ENCODE peak calls at places on chromosomes 13 and 19, in six cellular contexts. One of them, this sample, is unnamed.

GRCh38 chr19:35299523-35300339 is 7.8 kb downstream of the MAG start:
- DNase-seq in body of pancreas: peak
- DNase-seq in AG04450: no peak
- DNase-seq in HL-60: no peak
- DNase-seq in brain microvascular endothelial cell: no peak
- DNase-seq in fibroblast of the aortic adventitia: no peak
- DNase-seq in this sample: no peak

GRCh38 chr19:58355215-58355796 is 2.0 kb upstream of the A1BG start:
- DNase-seq in body of pancreas: no peak
- DNase-seq in AG04450: no peak
- DNase-seq in HL-60: no peak
- DNase-seq in brain microvascular endothelial cell: no peak
- DNase-seq in fibroblast of the aortic adventitia: no peak
- DNase-seq in this sample: no peak

GRCh38 chr19:34241513-34242337 is 12.6 kb upstream of the GARRE1 start:
- DNase-seq in body of pancreas: peak
- DNase-seq in AG04450: no peak
- DNase-seq in HL-60: no peak
- DNase-seq in brain microvascular endothelial cell: no peak
- DNase-seq in fibroblast of the aortic adventitia: no peak
- DNase-seq in this sample: no peak

GRCh38 chr13:113636266-113636963 is 21.6 kb downstream of the ATP4B start:
- DNase-seq in body of pancreas: no peak
- DNase-seq in AG04450: no peak
- DNase-seq in HL-60: no peak
- DNase-seq in brain microvascular endothelial cell: no peak
- DNase-seq in fibroblast of the aortic adventitia: no peak
- DNase-seq in this sample: no peak

GRCh38 chr13:34951528-34951927 is 9.5 kb downstream of the NBEA start:
- DNase-seq in body of pancreas: no peak
- DNase-seq in AG04450: no peak
- DNase-seq in HL-60: no peak
- DNase-seq in brain microvascular endothelial cell: no peak
- DNase-seq in fibroblast of the aortic adventitia: no peak
- DNase-seq in this sample: no peak

GRCh38 chr13:110124201-110124600 is 182.8 kb downstream of the COL4A1 start:
- DNase-seq in body of pancreas: no peak
- DNase-seq in AG04450: no peak
- DNase-seq in HL-60: no peak
- DNase-seq in brain microvascular endothelial cell: no peak
- DNase-seq in fibroblast of the aortic adventitia: no peak
- DNase-seq in this sample: no peak

GRCh38 chr13:77265336-77265735 is 61.6 kb downstream of the MYCBP2 start:
- DNase-seq in body of pancreas: no peak
- DNase-seq in AG04450: no peak
- DNase-seq in HL-60: no peak
- DNase-seq in brain microvascular endothelial cell: no peak
- DNase-seq in fibroblast of the aortic adventitia: no peak
- DNase-seq in this sample: no peak

GRCh38 chr19:6278740-6279619 is 795 bp downstream of the MLLT1 start:
- DNase-seq in body of pancreas: no peak
- DNase-seq in AG04450: no peak
- DNase-seq in HL-60: no peak
- DNase-seq in brain microvascular endothelial cell: no peak
- DNase-seq in fibroblast of the aortic adventitia: no peak
- DNase-seq in this sample: no peak

GRCh38 chr13:42392706-42393572 is 121.0 kb downstream of the AKAP11 start:
- DNase-seq in body of pancreas: no peak
- DNase-seq in AG04450: no peak
- DNase-seq in HL-60: no peak
- DNase-seq in brain microvascular endothelial cell: no peak
- DNase-seq in fibroblast of the aortic adventitia: peak
- DNase-seq in this sample: no peak

GRCh38 chr13:90222758-90223157 is 1124.7 kb upstream of the MIR17HG start:
- DNase-seq in body of pancreas: no peak
- DNase-seq in AG04450: no peak
- DNase-seq in HL-60: no peak
- DNase-seq in brain microvascular endothelial cell: no peak
- DNase-seq in fibroblast of the aortic adventitia: no peak
- DNase-seq in this sample: no peak

GRCh38 chr13:110685305-110685704 is 20.6 kb downstream of the CARS2 start:
- DNase-seq in body of pancreas: no peak
- DNase-seq in AG04450: no peak
- DNase-seq in HL-60: no peak
- DNase-seq in brain microvascular endothelial cell: peak
- DNase-seq in fibroblast of the aortic adventitia: no peak
- DNase-seq in this sample: peak

GRCh38 chr19:12034610-12035009 is 869 bp downstream of the ZNF433 start:
- DNase-seq in body of pancreas: peak
- DNase-seq in AG04450: no peak
- DNase-seq in HL-60: no peak
- DNase-seq in brain microvascular endothelial cell: no peak
- DNase-seq in fibroblast of the aortic adventitia: peak
- DNase-seq in this sample: no peak

GRCh38 chr13:31115616-31116015 is 46.1 kb downstream of the HSPH1 start:
- DNase-seq in body of pancreas: no peak
- DNase-seq in AG04450: no peak
- DNase-seq in HL-60: no peak
- DNase-seq in brain microvascular endothelial cell: no peak
- DNase-seq in fibroblast of the aortic adventitia: no peak
- DNase-seq in this sample: no peak

GRCh38 chr13:113926301-113926761 is 47.5 kb downstream of the C13orf46 start:
- DNase-seq in body of pancreas: no peak
- DNase-seq in AG04450: no peak
- DNase-seq in HL-60: no peak
- DNase-seq in brain microvascular endothelial cell: no peak
- DNase-seq in fibroblast of the aortic adventitia: no peak
- DNase-seq in this sample: peak

GRCh38 chr19:36423925-36424324 is 5.5 kb upstream of the ZFP82 start:
- DNase-seq in body of pancreas: no peak
- DNase-seq in AG04450: no peak
- DNase-seq in HL-60: no peak
- DNase-seq in brain microvascular endothelial cell: no peak
- DNase-seq in fibroblast of the aortic adventitia: no peak
- DNase-seq in this sample: no peak

GRCh38 chr13:49791753-49792549 is 531 bp downstream of the KPNA3 start:
- DNase-seq in body of pancreas: peak
- DNase-seq in AG04450: no peak
- DNase-seq in HL-60: peak
- DNase-seq in brain microvascular endothelial cell: peak
- DNase-seq in fibroblast of the aortic adventitia: peak
- DNase-seq in this sample: no peak

GRCh38 chr13:49300716-49301589 is 53.2 kb downstream of the CDADC1 start:
- DNase-seq in body of pancreas: peak
- DNase-seq in AG04450: peak
- DNase-seq in HL-60: peak
- DNase-seq in brain microvascular endothelial cell: peak
- DNase-seq in fibroblast of the aortic adventitia: peak
- DNase-seq in this sample: no peak

GRCh38 chr19:11420429-11420893 is 1.3 kb upstream of the RGL3 start:
- DNase-seq in body of pancreas: peak
- DNase-seq in AG04450: no peak
- DNase-seq in HL-60: no peak
- DNase-seq in brain microvascular endothelial cell: no peak
- DNase-seq in fibroblast of the aortic adventitia: peak
- DNase-seq in this sample: peak

GRCh38 chr13:71865858-71866172 is 1.2 kb downstream of the DACH1 start:
- DNase-seq in body of pancreas: peak
- DNase-seq in AG04450: no peak
- DNase-seq in HL-60: no peak
- DNase-seq in brain microvascular endothelial cell: no peak
- DNase-seq in fibroblast of the aortic adventitia: no peak
- DNase-seq in this sample: no peak
- H3K4me3 ChIP-seq in body of pancreas: no peak
- H3K4me3 ChIP-seq in AG04450: peak
- H3K4me3 ChIP-seq in HL-60: peak
- H3K4me3 ChIP-seq in brain microvascular endothelial cell: peak
- H3K4me3 ChIP-seq in fibroblast of the aortic adventitia: no peak
- H3K4me3 ChIP-seq in this sample: peak

GRCh38 chr13:33115274-33115673 is 99.1 kb downstream of the KL start:
- DNase-seq in body of pancreas: no peak
- DNase-seq in AG04450: no peak
- DNase-seq in HL-60: no peak
- DNase-seq in brain microvascular endothelial cell: no peak
- DNase-seq in fibroblast of the aortic adventitia: no peak
- DNase-seq in this sample: no peak

GRCh38 chr13:33119022-33119735 is 103.0 kb downstream of the KL start:
- DNase-seq in body of pancreas: no peak
- DNase-seq in AG04450: no peak
- DNase-seq in HL-60: no peak
- DNase-seq in brain microvascular endothelial cell: no peak
- DNase-seq in fibroblast of the aortic adventitia: peak
- DNase-seq in this sample: no peak

GRCh38 chr13:33116321-33117010 is 100.2 kb downstream of the KL start:
- DNase-seq in body of pancreas: no peak
- DNase-seq in AG04450: no peak
- DNase-seq in HL-60: no peak
- DNase-seq in brain microvascular endothelial cell: no peak
- DNase-seq in fibroblast of the aortic adventitia: no peak
- DNase-seq in this sample: no peak

GRCh38 chr13:33123066-33123940 is 107.1 kb downstream of the KL start:
- DNase-seq in body of pancreas: peak
- DNase-seq in AG04450: no peak
- DNase-seq in HL-60: peak
- DNase-seq in brain microvascular endothelial cell: no peak
- DNase-seq in fibroblast of the aortic adventitia: peak
- DNase-seq in this sample: no peak

DNA sequence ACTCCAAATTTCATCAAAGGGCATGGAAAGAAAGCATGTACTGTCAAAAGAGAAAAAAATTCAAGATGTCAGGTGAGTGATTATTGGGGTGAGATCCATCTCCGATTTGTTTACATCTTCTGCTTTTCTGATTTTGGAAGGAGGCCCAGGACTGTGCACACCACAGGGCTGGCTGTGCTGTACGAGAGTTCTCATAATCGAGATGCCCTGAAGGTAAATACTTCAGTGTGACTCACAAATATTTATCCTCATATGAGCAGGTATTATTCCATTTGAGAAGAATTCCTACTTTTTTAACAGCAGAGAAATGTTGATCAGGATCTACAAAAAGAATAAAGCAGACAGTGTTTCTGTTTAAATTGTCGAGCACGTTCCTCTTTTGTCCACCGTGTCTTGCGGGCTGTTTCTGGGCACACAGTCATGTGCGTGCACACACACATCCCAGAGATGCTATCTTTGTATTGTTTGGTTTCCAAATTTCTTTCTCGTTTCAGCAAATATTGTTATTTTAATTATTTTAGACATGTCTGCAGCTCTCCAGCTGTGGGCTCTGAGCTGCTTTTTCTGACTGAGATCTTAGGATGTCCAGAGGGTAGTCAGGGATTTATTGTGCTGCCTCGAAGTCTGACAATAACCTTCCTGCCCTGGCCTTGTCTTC is 103.8 kb downstream of the KL start:
- DNase-seq in body of pancreas: no peak
- DNase-seq in AG04450: no peak
- DNase-seq in HL-60: no peak
- DNase-seq in brain microvascular endothelial cell: no peak
- DNase-seq in fibroblast of the aortic adventitia: no peak
- DNase-seq in this sample: no peak
- H3K4me3 ChIP-seq in body of pancreas: no peak
- H3K4me3 ChIP-seq in AG04450: no peak
- H3K4me3 ChIP-seq in HL-60: no peak
- H3K4me3 ChIP-seq in brain microvascular endothelial cell: no peak
- H3K4me3 ChIP-seq in fibroblast of the aortic adventitia: no peak
- H3K4me3 ChIP-seq in this sample: no peak

GRCh38 chr19:48149430-48149829 is 20.7 kb downstream of the LIG1 start:
- DNase-seq in body of pancreas: no peak
- DNase-seq in AG04450: no peak
- DNase-seq in HL-60: no peak
- DNase-seq in brain microvascular endothelial cell: no peak
- DNase-seq in fibroblast of the aortic adventitia: no peak
- DNase-seq in this sample: no peak

GRCh38 chr19:48145596-48146254 is 24.4 kb downstream of the LIG1 start:
- DNase-seq in body of pancreas: no peak
- DNase-seq in AG04450: no peak
- DNase-seq in HL-60: no peak
- DNase-seq in brain microvascular endothelial cell: no peak
- DNase-seq in fibroblast of the aortic adventitia: no peak
- DNase-seq in this sample: no peak

GRCh38 chr19:48152552-48152951 is 17.6 kb downstream of the LIG1 start:
- DNase-seq in body of pancreas: peak
- DNase-seq in AG04450: peak
- DNase-seq in HL-60: no peak
- DNase-seq in brain microvascular endothelial cell: peak
- DNase-seq in fibroblast of the aortic adventitia: peak
- DNase-seq in this sample: peak

GRCh38 chr19:48147597-48148175 is 22.5 kb downstream of the LIG1 start:
- DNase-seq in body of pancreas: no peak
- DNase-seq in AG04450: no peak
- DNase-seq in HL-60: no peak
- DNase-seq in brain microvascular endothelial cell: no peak
- DNase-seq in fibroblast of the aortic adventitia: no peak
- DNase-seq in this sample: no peak
- H3K4me3 ChIP-seq in body of pancreas: no peak
- H3K4me3 ChIP-seq in AG04450: no peak
- H3K4me3 ChIP-seq in HL-60: no peak
- H3K4me3 ChIP-seq in brain microvascular endothelial cell: no peak
- H3K4me3 ChIP-seq in fibroblast of the aortic adventitia: no peak
- H3K4me3 ChIP-seq in this sample: no peak

DNA sequence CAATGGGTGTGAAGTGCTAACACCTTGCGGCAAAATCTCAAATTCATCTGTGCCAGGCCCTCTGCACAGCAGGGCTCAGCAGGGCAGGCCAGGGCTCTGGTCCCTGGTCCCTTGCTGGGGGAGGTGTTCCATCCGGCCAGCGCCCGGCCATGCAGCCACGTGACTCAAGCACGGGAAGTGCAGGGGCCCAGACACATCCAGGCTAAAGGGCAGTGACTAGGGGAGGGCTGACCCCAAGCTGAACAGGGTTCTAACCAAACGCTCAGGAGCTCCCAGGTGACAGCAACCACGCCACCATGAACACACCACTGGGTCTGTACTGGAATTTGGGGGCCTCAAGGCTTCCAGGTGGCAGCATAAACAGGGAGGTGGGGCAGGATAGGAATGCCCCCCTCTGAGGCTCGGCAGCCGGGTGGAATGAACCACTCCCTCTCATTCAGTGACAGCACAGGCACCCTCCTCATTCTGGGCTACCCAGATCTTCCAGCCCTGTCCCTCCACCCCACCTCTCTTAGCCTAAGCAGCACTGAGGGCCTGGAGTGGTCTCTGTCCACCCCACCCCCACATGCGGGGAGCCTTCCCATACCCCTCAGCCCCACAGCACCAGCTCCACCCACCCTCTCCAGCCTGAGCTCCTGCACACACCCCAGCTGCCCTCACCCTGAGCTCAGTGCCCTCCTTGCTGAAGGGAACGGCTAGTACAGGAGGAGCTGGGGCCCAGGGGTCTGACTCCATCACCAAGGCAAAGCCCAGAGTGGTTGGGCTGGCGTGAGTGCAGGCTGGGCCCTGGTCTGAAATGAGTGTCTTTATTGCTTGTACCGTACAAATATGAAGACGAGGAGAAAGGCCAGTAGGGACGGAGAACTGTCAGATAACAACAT is 5.3 kb upstream of the CCNP start:
- DNase-seq in body of pancreas: no peak
- DNase-seq in AG04450: no peak
- DNase-seq in HL-60: no peak
- DNase-seq in brain microvascular endothelial cell: no peak
- DNase-seq in fibroblast of the aortic adventitia: no peak
- DNase-seq in this sample: no peak
- H3K4me3 ChIP-seq in body of pancreas: no peak
- H3K4me3 ChIP-seq in AG04450: no peak
- H3K4me3 ChIP-seq in HL-60: no peak
- H3K4me3 ChIP-seq in brain microvascular endothelial cell: no peak
- H3K4me3 ChIP-seq in fibroblast of the aortic adventitia: no peak
- H3K4me3 ChIP-seq in this sample: no peak

GRCh38 chr19:46603752-46604241 is 2.7 kb downstream of the CALM3 start:
- DNase-seq in body of pancreas: no peak
- DNase-seq in AG04450: no peak
- DNase-seq in HL-60: no peak
- DNase-seq in brain microvascular endothelial cell: no peak
- DNase-seq in fibroblast of the aortic adventitia: no peak
- DNase-seq in this sample: no peak
- H3K4me3 ChIP-seq in body of pancreas: no peak
- H3K4me3 ChIP-seq in AG04450: peak
- H3K4me3 ChIP-seq in HL-60: no peak
- H3K4me3 ChIP-seq in brain microvascular endothelial cell: no peak
- H3K4me3 ChIP-seq in fibroblast of the aortic adventitia: peak
- H3K4me3 ChIP-seq in this sample: peak

This sample was measured in skeletal muscle cell.